ENCODE peak calls at places on chromosomes 6 and 20, in five cellular contexts. R is HCT116, O is GM23248, P is SK-N-SH, M is neural progenitor cell. L is an unnamed sample.

GRCh38 chr6:169398342-169399105 is 144.9 kb upstream of the THBS2 start:
- DNase-seq in R (no peak), O (peak; percentile 65), P (no peak), M (no peak), L (no peak)

GRCh38 chr6:33768644-33769120 is 20.2 kb downstream of the LEMD2 start:
- DNase-seq in R (peak; percentile 48), O (peak; percentile 90), P (peak; percentile 88), M (peak; percentile 85), L (peak; percentile 70)

GRCh38 chr6:10154251-10154650 is 260.6 kb downstream of the TFAP2A start:
- DNase-seq in R (no peak), O (no peak), P (no peak), M (no peak), L (no peak)

GRCh38 chr6:1864496-1864895 is 254.8 kb downstream of the FOXC1 start:
- DNase-seq in R (no peak), O (no peak), P (no peak), M (peak; percentile 55), L (no peak)

GRCh38 chr6:50128420-50129005 is 78.8 kb upstream of the DEFB112 start:
- DNase-seq in R (no peak), O (peak; percentile 50), P (peak; percentile 21), M (peak; percentile 20), L (peak; percentile 27)

GRCh38 chr20:3744806-3745685 is 12.6 kb downstream of the HSPA12B start:
- DNase-seq in R (peak; percentile 88), O (peak; percentile 32), P (peak; percentile 90), M (peak; percentile 95), L (peak; percentile 87)

GRCh38 chr6:17280552-17281090 is 540 bp upstream of the RBM24 start:
- DNase-seq in R (no peak), O (peak; percentile 61), P (peak; percentile 66), M (peak; percentile 84), L (no peak)

GRCh38 chr6:126919947-126920346 is 198.5 kb upstream of the RSPO3 start:
- DNase-seq in R (no peak), O (peak; percentile 98), P (no peak), M (no peak), L (no peak)

GRCh38 chr20:4820833-4821518 is 99.3 kb downstream of the PRND start:
- DNase-seq in R (no peak), O (peak; percentile 97), P (no peak), M (no peak), L (no peak)

GRCh38 chr6:139296927-139297326 is 5.1 kb upstream of the TXLNB start:
- DNase-seq in R (no peak), O (peak; percentile 64), P (no peak), M (no peak), L (no peak)

GRCh38 chr6:169950558-169950957 is 199.1 kb downstream of the ERMARD start:
- DNase-seq in R (peak; percentile 32), O (peak; percentile 27), P (no peak), M (peak; percentile 44), L (peak; percentile 57)

GRCh38 chr6:21808045-21808470 is 214.5 kb downstream of the SOX4 start:
- DNase-seq in R (no peak), O (peak; percentile 87), P (no peak), M (no peak), L (no peak)

GRCh38 chr6:49969588-49969987 is at the start of gene DEFB113:
- DNase-seq in R (no peak), O (no peak), P (no peak), M (no peak), L (no peak)

GRCh38 chr6:160067564-160067963 is 54.1 kb upstream of the SLC22A1 start:
- DNase-seq in R (no peak), O (no peak), P (no peak), M (no peak), L (peak; percentile 6)

GRCh38 chr20:24027229-24027628 is 38.6 kb upstream of the GGTLC1 start:
- DNase-seq in R (no peak), O (peak; percentile 4), P (no peak), M (no peak), L (peak; percentile 21)

GRCh38 chr6:96620851-96621250 is 57.9 kb downstream of the FHL5 start:
- DNase-seq in R (no peak), O (no peak), P (no peak), M (no peak), L (no peak)

GRCh38 chr6:113893866-113894265 is 36.7 kb downstream of the MARCKS start:
- DNase-seq in R (no peak), O (no peak), P (no peak), M (no peak), L (no peak)

DNA sequence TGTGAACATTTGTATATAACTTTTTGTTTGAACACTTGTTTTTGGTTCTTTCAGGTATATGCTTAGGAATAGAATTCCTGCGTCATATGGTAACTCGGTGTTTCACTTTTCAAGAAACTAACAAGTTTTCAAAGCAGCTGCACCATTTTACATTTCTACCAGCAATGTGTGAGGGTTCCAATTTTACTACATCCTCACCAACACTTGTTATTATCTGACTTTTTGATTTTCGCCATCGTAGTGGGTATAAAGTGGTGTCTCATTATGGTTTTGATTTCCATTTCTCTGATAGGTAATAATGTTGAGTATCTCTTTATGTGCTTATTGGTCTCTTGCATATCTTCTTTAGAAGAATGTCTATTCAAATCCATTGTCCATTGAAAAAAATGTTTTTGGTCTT is 39.6 kb upstream of the MROH8 start:
- DNase-seq in R (no peak), O (no peak), P (no peak), M (no peak), L (no peak)
- H3K36me3 ChIP-seq in R (peaks cover 41% of the 10 kb centered on the region), O (peaks cover 26% of the 10 kb centered on the region), P (peaks cover 49% of the 10 kb centered on the region), M (peaks cover 39% of the 10 kb centered on the region), L (peaks cover 95% of the 10 kb centered on the region)

GRCh38 chr20:47117789-47118188 is 223.1 kb downstream of the EYA2 start:
- DNase-seq in R (no peak), O (no peak), P (no peak), M (no peak), L (no peak)
- H3K27ac ChIP-seq in R (no peak overlapping the region), O (no peak overlapping the region), P (no peak overlapping the region), M (peak overlapping the region; percentile 25), L (no peak overlapping the region)

GRCh38 chr20:1720845-1721475 is 63.4 kb upstream of the SIRPG start:
- DNase-seq in R (no peak), O (no peak), P (no peak), M (no peak), L (no peak)
- TF ChIP-seq EZH2phosphoT487 in R (no peak), O (no peak), P (no peak), M (no peak), L (no peak)

DNA sequence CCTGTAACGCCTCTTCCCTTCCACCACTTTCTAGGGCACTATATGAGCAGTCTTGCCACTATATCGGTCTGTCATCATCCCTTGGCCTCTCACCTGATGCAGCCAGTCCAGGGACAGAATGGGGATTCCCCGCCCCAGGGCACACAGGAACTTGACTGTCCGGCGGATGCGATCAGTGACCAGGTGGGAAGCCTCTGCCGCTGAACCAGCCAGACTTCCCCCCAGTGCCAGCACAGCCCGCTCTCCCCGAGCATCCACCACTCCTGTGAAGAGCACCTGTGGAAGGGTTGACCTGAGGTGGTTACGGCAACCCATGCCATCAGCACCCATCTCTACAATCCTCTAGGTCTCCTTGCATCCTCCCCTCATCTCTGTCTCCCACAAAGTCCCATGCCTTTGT is 12.2 kb upstream of the NRM start:
- DNase-seq in R (no peak), O (no peak), P (no peak), M (no peak), L (no peak)
- H3K36me3 ChIP-seq in R (peaks cover 10% of the 10 kb centered on the region), O (peaks cover 8% of the 10 kb centered on the region), P (peaks cover 8% of the 10 kb centered on the region), M (no peaks in the 10 kb centered on the region), L (peaks cover 82% of the 10 kb centered on the region)